ENCODE peak calls at places on chromosomes 2 and 18, in seven cellular contexts. U, P, F, C, S, H and B are unnamed samples.

GRCh38 chr18:22048932-22049615 is 120.3 kb upstream of the GATA6 start:
- DNase-seq in C (no peak), U (no peak), F (no peak), S (no peak), P (no peak), H (no peak), B (peak; percentile 56)

GRCh38 chr2:37532503-37532902 is 138.9 kb downstream of the CDC42EP3 start:
- DNase-seq in H (no peak), F (no peak), P (no peak), C (no peak), S (no peak), U (no peak), B (no peak)

GRCh38 chr18:45106331-45106774 is 425.7 kb downstream of the SETBP1 start:
- DNase-seq in P (peak; percentile 41), F (no peak), H (no peak), S (no peak), C (no peak), U (peak; percentile 5), B (no peak)

GRCh38 chr2:26355038-26355995 is 8.7 kb upstream of the ADGRF3 start:
- DNase-seq in H (no peak), C (no peak), U (peak; percentile 91), F (no peak), S (no peak), P (peak; percentile 88), B (peak; percentile 95)

GRCh38 chr18:50203801-50204604 is 9.1 kb upstream of the MYO5B start:
- DNase-seq in C (peak; percentile 11), S (no peak), U (peak; percentile 54), F (no peak), P (no peak), H (no peak), B (peak; percentile 83)

GRCh38 chr18:33735428-33735827 is 157.4 kb downstream of the ASXL3 start:
- DNase-seq in P (no peak), H (no peak), F (no peak), C (no peak), U (no peak), S (no peak), B (peak; percentile 14)

GRCh38 chr18:46152808-46153617 is 48.8 kb downstream of the HAUS1 start:
- DNase-seq in S (no peak), U (peak; percentile 74), F (no peak), C (no peak), H (no peak), P (peak; percentile 18), B (peak; percentile 62)

GRCh38 chr2:230323385-230324106 is 3.4 kb upstream of the SP140L start:
- DNase-seq in S (no peak), F (no peak), P (no peak), U (peak; percentile 44), C (no peak), H (no peak), B (no peak)

GRCh38 chr2:181785677-181786344 is 105.5 kb upstream of the NEUROD1 start:
- DNase-seq in H (no peak), S (no peak), U (peak; percentile 66), C (no peak), F (no peak), P (peak; percentile 69), B (peak; percentile 40)

GRCh38 chr2:67684991-67685390 is 287.9 kb downstream of the ETAA1 start:
- DNase-seq in P (no peak), F (no peak), S (no peak), C (no peak), U (no peak), H (no peak), B (no peak)

GRCh38 chr2:71884303-71885042 is 263.2 kb downstream of the CYP26B1 start:
- DNase-seq in C (no peak), H (no peak), U (peak; percentile 21), P (peak; percentile 59), S (no peak), F (no peak), B (no peak)

GRCh38 chr2:98585386-98585785 is 22.9 kb downstream of the COA5 start:
- DNase-seq in F (no peak), U (no peak), C (no peak), S (no peak), H (no peak), P (no peak), B (no peak)

GRCh38 chr18:75390854-75391253 is 36.6 kb downstream of the SMIM21 start:
- DNase-seq in C (no peak), U (no peak), S (no peak), P (no peak), H (no peak), F (no peak), B (no peak)

GRCh38 chr2:655626-656025 is 21.6 kb downstream of the TMEM18 start:
- DNase-seq in C (no peak), P (no peak), S (no peak), F (no peak), H (no peak), U (no peak), B (no peak)

GRCh38 chr2:130728007-130728454 is 839 bp upstream of the GPR148 start:
- DNase-seq in S (peak; percentile 52), H (no peak), U (peak; percentile 42), P (no peak), C (peak; percentile 24), F (no peak), B (peak; percentile 51)

GRCh38 chr18:33914399-33914798 is 310.3 kb downstream of the NOL4 start:
- DNase-seq in S (no peak), P (no peak), C (no peak), F (no peak), U (peak; percentile 22), H (no peak), B (no peak)

GRCh38 chr2:240322991-240323390 is 112.5 kb upstream of the GPC1 start:
- DNase-seq in S (no peak), C (no peak), U (no peak), P (no peak), H (no peak), F (no peak), B (no peak)

GRCh38 chr2:197125000-197125399 is 185.6 kb downstream of the ANKRD44 start:
- DNase-seq in P (peak; percentile 54), H (no peak), U (peak; percentile 34), F (no peak), C (no peak), S (no peak), B (no peak)

GRCh38 chr2:53543083-53543482 is 224.5 kb upstream of the CHAC2 start:
- DNase-seq in F (no peak), U (no peak), S (no peak), P (no peak), C (no peak), H (no peak), B (no peak)

GRCh38 chr2:124131271-124131670 is 106.2 kb downstream of the CNTNAP5 start:
- DNase-seq in P (no peak), U (no peak), F (no peak), C (no peak), H (no peak), S (no peak), B (no peak)

GRCh38 chr2:79670198-79670597 is 157.3 kb downstream of the CTNNA2 start:
- DNase-seq in U (no peak), F (peak; percentile 75), H (no peak), P (no peak), C (no peak), S (no peak), B (peak; percentile 91)

GRCh38 chr2:237594514-237594871 is 4.0 kb upstream of the RAB17 start:
- DNase-seq in S (no peak), P (no peak), F (no peak), U (no peak), H (no peak), C (no peak), B (no peak)

GRCh38 chr18:27377251-27377650 is 192.1 kb upstream of the CHST9 start:
- DNase-seq in U (peak; percentile 57), P (no peak), C (no peak), S (no peak), H (no peak), F (no peak), B (peak; percentile 18)

GRCh38 chr2:42921162-42921550 is 128.8 kb upstream of the HAAO start:
- DNase-seq in U (no peak), S (no peak), H (no peak), C (no peak), F (no peak), P (no peak), B (no peak)

GRCh38 chr2:98801286-98801685 is 70.4 kb upstream of the MGAT4A start:
- DNase-seq in H (no peak), U (no peak), S (no peak), F (no peak), C (no peak), P (no peak), B (no peak)

GRCh38 chr2:85926526-85926925 is 37.7 kb upstream of the ST3GAL5 start:
- DNase-seq in H (no peak), P (no peak), S (no peak), C (no peak), F (no peak), U (no peak), B (no peak)

GRCh38 chr2:11658208-11658607 is 11.8 kb downstream of the NTSR2 start:
- DNase-seq in S (no peak), P (no peak), C (no peak), U (no peak), H (no peak), F (no peak), B (no peak)

GRCh38 chr2:127051780-127052067 is 55.2 kb downstream of the BIN1 start:
- DNase-seq in C (no peak), H (no peak), S (no peak), F (no peak), P (no peak), U (no peak), B (no peak)

GRCh38 chr2:160210599-160211138 is 10.6 kb upstream of the ITGB6 start:
- DNase-seq in C (peak; percentile 73), U (peak; percentile 91), P (no peak), H (no peak), S (peak; percentile 66), F (no peak), B (peak; percentile 77)